ENCODE peak calls at places on chromosomes 3 and 15, in four cellular contexts. F, G, V and U are unnamed samples.

GRCh38 chr15:63348392-63348791 is 33.3 kb downstream of the CA12 start:
- DNase-seq in F (peak), G (no peak), V (no peak), U (no peak)

GRCh38 chr3:48465531-48466378 is 19.2 kb downstream of the ATRIP start:
- DNase-seq in F (peak), G (peak), V (peak), U (peak)

GRCh38 chr3:50587806-50588758 is 18.8 kb downstream of the HEMK1 start:
- DNase-seq in F (no peak), G (no peak), V (no peak), U (no peak)

GRCh38 chr3:197899833-197900478 is 50.0 kb upstream of the RPL35A start:
- DNase-seq in F (no peak), G (no peak), V (no peak), U (no peak)

GRCh38 chr3:158105710-158106438 is at the start of gene SHOX2:
- DNase-seq in F (peak), G (peak), V (no peak), U (peak)

GRCh38 chr3:59451041-59451763 is 401.4 kb upstream of the CFAP20DC start:
- DNase-seq in F (no peak), G (no peak), V (peak), U (no peak)

GRCh38 chr3:53169045-53169831 is 8.2 kb downstream of the PRKCD start:
- DNase-seq in F (no peak), G (peak), V (no peak), U (peak)

GRCh38 chr15:90540768-90541167 is 11.0 kb downstream of the CRTC3 start:
- DNase-seq in F (no peak), G (no peak), V (no peak), U (no peak)

GRCh38 chr3:72820405-72820804 is 27.8 kb downstream of the SHQ1 start:
- DNase-seq in F (no peak), G (no peak), V (no peak), U (no peak)

GRCh38 chr3:13015286-13016082 is 57.7 kb downstream of the IQSEC1 start:
- DNase-seq in F (no peak), G (no peak), V (peak), U (no peak)

GRCh38 chr15:75713338-75713895 is 769 bp upstream of the CSPG4 start:
- DNase-seq in F (peak), G (no peak), V (no peak), U (peak)

GRCh38 chr3:21729888-21730459 is 21.0 kb downstream of the ZNF385D start:
- DNase-seq in F (no peak), G (no peak), V (no peak), U (no peak)

GRCh38 chr15:59052915-59053407 is 52.0 kb upstream of the CCNB2 start:
- DNase-seq in F (no peak), G (no peak), V (no peak), U (no peak)

GRCh38 chr15:70100495-70101331 is 3.0 kb upstream of the TLE3 start:
- DNase-seq in F (peak), G (peak), V (peak), U (peak)

GRCh38 chr15:36688310-36689102 is 109.1 kb downstream of the CDIN1 start:
- DNase-seq in F (peak), G (no peak), V (no peak), U (no peak)